ENCODE peak calls at places on chromosomes 12 and 14, in ten cellular contexts. X, U, O, Y, J, Q, D, P, I and R are unnamed samples.

GRCh38 chr12:131975228-131975627 is 25.5 kb downstream of the EP400 start:
- DNase-seq in X (no peak), U (no peak), O (no peak), Y (no peak), J (no peak), Q (no peak), D (no peak), P (no peak), I (no peak), R (no peak)

GRCh38 chr12:113610698-113611097 is 139.0 kb upstream of the LHX5 start:
- DNase-seq in X (no peak), U (no peak), O (no peak), Y (no peak), J (no peak), Q (no peak), D (no peak), P (no peak), I (no peak), R (no peak)

GRCh38 chr14:97777622-97778021 is 980.4 kb downstream of the VRK1 start:
- DNase-seq in X (no peak), U (no peak), O (no peak), Y (no peak), J (no peak), Q (no peak), D (no peak), P (peak), I (no peak), R (no peak)

GRCh38 chr14:90581745-90582144 is 184.9 kb downstream of the CALM1 start:
- DNase-seq in X (no peak), U (no peak), O (no peak), Y (no peak), J (no peak), Q (no peak), D (no peak), P (no peak), I (no peak), R (no peak)

GRCh38 chr12:24553259-24553658 is 395.6 kb downstream of the BCAT1 start:
- DNase-seq in X (no peak), U (no peak), O (no peak), Y (no peak), J (no peak), Q (no peak), D (no peak), P (no peak), I (no peak), R (no peak)

GRCh38 chr12:69648476-69648875 is 37.8 kb upstream of the LRRC10 start:
- DNase-seq in X (peak), U (no peak), O (no peak), Y (no peak), J (peak), Q (no peak), D (no peak), P (no peak), I (no peak), R (no peak)

GRCh38 chr14:90753456-90754005 is 62.7 kb downstream of the TTC7B start:
- DNase-seq in X (no peak), U (no peak), O (no peak), Y (no peak), J (no peak), Q (no peak), D (no peak), P (no peak), I (no peak), R (no peak)

GRCh38 chr12:124833693-124834122 is 30.0 kb downstream of the SCARB1 start:
- DNase-seq in X (peak), U (no peak), O (no peak), Y (peak), J (no peak), Q (no peak), D (no peak), P (no peak), I (no peak), R (no peak)

GRCh38 chr14:23114669-23115491 is 4.2 kb downstream of the CEBPE start:
- DNase-seq in X (peak), U (peak), O (peak), Y (peak), J (peak), Q (no peak), D (no peak), P (no peak), I (peak), R (no peak)

GRCh38 chr14:82067221-82067620 is 533.6 kb upstream of the SEL1L start:
- DNase-seq in X (no peak), U (no peak), O (no peak), Y (no peak), J (no peak), Q (no peak), D (no peak), P (no peak), I (no peak), R (no peak)

GRCh38 chr14:95321201-95321600 is 1.5 kb upstream of the CLMN start:
- DNase-seq in X (no peak), U (no peak), O (no peak), Y (no peak), J (no peak), Q (no peak), D (no peak), P (no peak), I (no peak), R (no peak)

GRCh38 chr14:102616318-102616717 is 23.9 kb downstream of the RCOR1 start:
- DNase-seq in X (no peak), U (no peak), O (no peak), Y (no peak), J (peak), Q (no peak), D (no peak), P (no peak), I (no peak), R (no peak)
- H3K27ac ChIP-seq in X (no peak), U (no peak), O (no peak), Y (no peak), J (peak), Q (no peak), D (no peak), P (no peak), I (no peak), R (no peak)

GRCh38 chr12:93062100-93062419 is 133.0 kb upstream of the EEA1 start:
- DNase-seq in X (no peak), U (no peak), O (no peak), Y (no peak), J (no peak), Q (no peak), D (no peak), P (no peak), I (no peak), R (no peak)
- H3K27ac ChIP-seq in X (no peak), U (peak), O (no peak), Y (no peak), J (no peak), Q (no peak), D (no peak), P (no peak), I (no peak), R (no peak)

DNA sequence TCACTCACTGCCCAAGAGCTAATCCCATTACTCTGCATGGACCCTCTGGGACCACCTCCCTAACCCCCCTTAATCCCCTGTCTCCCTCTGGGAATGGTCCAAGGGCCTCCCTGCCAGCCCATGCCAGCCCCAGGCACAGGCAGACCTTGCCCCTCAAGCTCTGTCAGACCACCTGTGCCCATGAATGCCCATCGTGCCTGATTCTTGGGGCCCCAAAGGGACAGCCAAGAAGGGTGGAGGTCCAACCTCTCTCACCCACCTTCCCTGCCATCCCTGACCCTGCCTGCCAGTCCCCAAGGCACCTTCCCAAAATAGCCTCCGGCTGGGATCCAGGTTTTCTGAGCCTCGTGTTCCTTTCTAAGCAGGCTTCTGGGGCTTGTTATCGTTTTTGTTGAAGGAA is 20.8 kb upstream of the VSX2 start:
- DNase-seq in X (no peak), U (no peak), O (no peak), Y (no peak), J (no peak), Q (no peak), D (no peak), P (no peak), I (no peak), R (no peak)
- H3K27ac ChIP-seq in X (no peak), U (no peak), O (no peak), Y (no peak), J (no peak), Q (no peak), D (no peak), P (no peak), I (no peak), R (no peak)

GRCh38 chr12:100128509-100128908 is 14.2 kb downstream of the BLTP3B start:
- DNase-seq in X (peak), U (peak), O (no peak), Y (peak), J (peak), Q (no peak), D (no peak), P (no peak), I (peak), R (peak)
- H3K27ac ChIP-seq in X (peak), U (no peak), O (peak), Y (peak), J (peak), Q (no peak), D (no peak), P (no peak), I (peak), R (no peak)

GRCh38 chr14:68231832-68232642 is 412.5 kb downstream of the RAD51B start:
- DNase-seq in X (peak), U (no peak), O (no peak), Y (no peak), J (peak), Q (no peak), D (no peak), P (no peak), I (no peak), R (no peak)

GRCh38 chr14:68232643-68233055 is 413.1 kb downstream of the RAD51B start:
- DNase-seq in X (peak), U (no peak), O (no peak), Y (no peak), J (peak), Q (no peak), D (peak), P (no peak), I (no peak), R (no peak)

GRCh38 chr14:68229423-68229831 is 409.8 kb downstream of the RAD51B start:
- DNase-seq in X (no peak), U (no peak), O (no peak), Y (no peak), J (no peak), Q (no peak), D (no peak), P (no peak), I (no peak), R (no peak)

GRCh38 chr14:68233385-68233784 is 413.8 kb downstream of the RAD51B start:
- DNase-seq in X (no peak), U (no peak), O (no peak), Y (no peak), J (no peak), Q (no peak), D (no peak), P (no peak), I (no peak), R (no peak)

GRCh38 chr14:68230941-68231717 is 411.6 kb downstream of the RAD51B start:
- DNase-seq in X (peak), U (no peak), O (no peak), Y (no peak), J (peak), Q (no peak), D (peak), P (no peak), I (no peak), R (no peak)
- H3K27ac ChIP-seq in X (peak), U (peak), O (peak), Y (peak), J (peak), Q (no peak), D (peak), P (no peak), I (no peak), R (no peak)

DNA sequence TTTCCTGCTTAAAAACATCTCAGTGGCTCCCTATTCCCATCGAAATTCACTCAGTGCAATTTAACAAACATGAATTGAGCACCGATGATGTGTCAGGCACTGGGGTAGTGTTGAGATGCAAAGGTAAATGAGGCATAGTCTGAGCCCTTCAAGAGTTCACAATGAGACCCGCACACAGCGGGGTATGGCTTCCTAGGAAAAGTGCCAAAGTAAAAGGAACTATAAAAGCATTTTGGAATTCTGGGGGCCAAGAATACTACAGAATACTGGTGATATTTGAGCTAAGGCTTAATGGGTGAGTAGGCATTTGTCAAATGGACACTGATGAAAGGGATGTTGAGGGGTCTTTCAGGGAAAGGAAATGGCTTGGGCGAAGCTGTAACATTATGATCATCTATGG is 315.4 kb downstream of the DPF3 start:
- DNase-seq in X (no peak), U (no peak), O (no peak), Y (no peak), J (no peak), Q (no peak), D (no peak), P (no peak), I (no peak), R (no peak)
- H3K27ac ChIP-seq in X (no peak), U (no peak), O (no peak), Y (no peak), J (no peak), Q (no peak), D (no peak), P (no peak), I (no peak), R (no peak)

GRCh38 chr12:93136243-93137015 is 207.3 kb upstream of the EEA1 start:
- DNase-seq in X (no peak), U (no peak), O (no peak), Y (no peak), J (no peak), Q (no peak), D (no peak), P (no peak), I (no peak), R (no peak)

GRCh38 chr12:93134175-93134574 is 205.1 kb upstream of the EEA1 start:
- DNase-seq in X (no peak), U (no peak), O (no peak), Y (no peak), J (no peak), Q (no peak), D (no peak), P (no peak), I (no peak), R (no peak)

GRCh38 chr12:93134893-93135285 is 205.8 kb upstream of the EEA1 start:
- DNase-seq in X (no peak), U (no peak), O (no peak), Y (no peak), J (no peak), Q (no peak), D (no peak), P (no peak), I (peak), R (no peak)

GRCh38 chr12:93133361-93133760 is 204.3 kb upstream of the EEA1 start:
- DNase-seq in X (no peak), U (no peak), O (no peak), Y (no peak), J (no peak), Q (no peak), D (no peak), P (no peak), I (no peak), R (no peak)

GRCh38 chr12:93135286-93136239 is 206.5 kb upstream of the EEA1 start:
- DNase-seq in X (peak), U (no peak), O (no peak), Y (no peak), J (no peak), Q (no peak), D (no peak), P (no peak), I (no peak), R (no peak)
- H3K27ac ChIP-seq in X (no peak), U (no peak), O (peak), Y (peak), J (peak), Q (no peak), D (no peak), P (no peak), I (peak), R (no peak)

GRCh38 chr14:76997257-76997970 is 31.1 kb downstream of the IRF2BPL start:
- DNase-seq in X (peak), U (no peak), O (no peak), Y (no peak), J (no peak), Q (no peak), D (no peak), P (no peak), I (no peak), R (no peak)

GRCh38 chr14:76996563-76997146 is 31.9 kb downstream of the IRF2BPL start:
- DNase-seq in X (no peak), U (no peak), O (no peak), Y (no peak), J (no peak), Q (no peak), D (no peak), P (no peak), I (no peak), R (no peak)

GRCh38 chr14:77000340-77001235 is 27.9 kb downstream of the IRF2BPL start:
- DNase-seq in X (peak), U (no peak), O (no peak), Y (peak), J (no peak), Q (no peak), D (no peak), P (no peak), I (peak), R (no peak)

GRCh38 chr14:76995279-76996035 is 33.1 kb downstream of the IRF2BPL start:
- DNase-seq in X (no peak), U (no peak), O (no peak), Y (no peak), J (no peak), Q (no peak), D (no peak), P (no peak), I (no peak), R (no peak)

GRCh38 chr14:76998777-76999366 is 29.6 kb downstream of the IRF2BPL start:
- DNase-seq in X (no peak), U (no peak), O (no peak), Y (no peak), J (no peak), Q (no peak), D (no peak), P (no peak), I (no peak), R (no peak)
- H3K27ac ChIP-seq in X (no peak), U (no peak), O (no peak), Y (no peak), J (peak), Q (no peak), D (no peak), P (no peak), I (no peak), R (no peak)

GRCh38 chr14:52873694-52874093 is 77.2 kb downstream of the FERMT2 start:
- DNase-seq in X (peak), U (no peak), O (no peak), Y (no peak), J (no peak), Q (no peak), D (no peak), P (no peak), I (no peak), R (no peak)
- H3K27ac ChIP-seq in X (peak), U (no peak), O (no peak), Y (no peak), J (peak), Q (no peak), D (no peak), P (no peak), I (no peak), R (no peak)